ENCODE peak calls at places on chromosomes 12 and 14, in eight cellular contexts. Z is A549, V is GM06990, H is neural crest cell, W is hypothalamus, O is C1 segment of cervical spinal cord, S is aorta, R is GM23338. Y is an unnamed sample.

GRCh38 chr12:96720363-96720705 is 186.7 kb upstream of the NEDD1 start:
- DNase-seq in W (no peak), R (peak), O (no peak), H (no peak), V (peak), Z (peak), S (no peak), Y (no peak)

GRCh38 chr12:27077586-27077985 is 4.8 kb downstream of the C12orf71 start:
- DNase-seq in S (no peak), W (no peak), O (no peak), Z (no peak), H (no peak), V (no peak), R (no peak), Y (no peak)

GRCh38 chr12:47732504-47732903 is 7.2 kb upstream of the ENDOU start:
- DNase-seq in Z (no peak), W (no peak), R (no peak), S (no peak), H (no peak), O (no peak), V (no peak), Y (no peak)

GRCh38 chr14:67553547-67553946 is 20.5 kb downstream of the PLEKHH1 start:
- DNase-seq in Z (no peak), W (no peak), S (no peak), O (no peak), R (no peak), H (no peak), V (no peak), Y (no peak)

GRCh38 chr12:77796775-77797174 is 33.9 kb upstream of the NAV3 start:
- DNase-seq in R (no peak), S (no peak), O (no peak), Z (no peak), V (no peak), H (no peak), W (no peak), Y (no peak)

GRCh38 chr14:35961697-35962274 is 135.6 kb downstream of the BRMS1L start:
- DNase-seq in Z (no peak), O (no peak), W (no peak), V (no peak), H (no peak), S (no peak), R (no peak), Y (no peak)

GRCh38 chr14:20409226-20409625 is 4.1 kb downstream of the TEP1 start:
- DNase-seq in R (no peak), S (no peak), Z (no peak), W (no peak), V (no peak), O (no peak), H (no peak), Y (no peak)

GRCh38 chr14:33692762-33693161 is 258.1 kb downstream of the EGLN3 start:
- DNase-seq in O (no peak), S (no peak), Z (no peak), V (no peak), W (no peak), H (no peak), R (no peak), Y (no peak)

GRCh38 chr12:114447274-114447716 is 41.4 kb upstream of the TBX5 start:
- DNase-seq in Z (no peak), W (no peak), H (no peak), O (no peak), S (no peak), V (no peak), R (peak), Y (no peak)

GRCh38 chr12:88570103-88570502 is 10.2 kb downstream of the KITLG start:
- DNase-seq in Z (no peak), W (no peak), S (no peak), V (no peak), O (no peak), R (no peak), H (no peak), Y (no peak)

GRCh38 chr14:68551045-68551683 is 241.7 kb downstream of the ZFP36L1 start:
- DNase-seq in W (no peak), S (no peak), Z (no peak), R (no peak), H (no peak), O (no peak), V (no peak), Y (no peak)

GRCh38 chr12:19834596-19834995 is 395.3 kb downstream of the AEBP2 start:
- DNase-seq in H (no peak), V (no peak), R (no peak), S (no peak), O (no peak), W (no peak), Z (no peak), Y (no peak)

GRCh38 chr12:96513166-96513565 is 23.8 kb downstream of the CFAP54 start:
- DNase-seq in S (no peak), Z (no peak), V (no peak), O (no peak), W (no peak), R (no peak), H (no peak), Y (no peak)

GRCh38 chr12:6809056-6809455 is 12.6 kb upstream of the GPR162 start:
- DNase-seq in R (no peak), O (no peak), H (no peak), W (no peak), S (no peak), Z (no peak), V (no peak), Y (no peak)

GRCh38 chr14:94816113-94816512 is 46.2 kb upstream of the GSC start:
- DNase-seq in O (no peak), W (no peak), R (peak), S (no peak), V (no peak), Z (peak), H (no peak), Y (no peak)

GRCh38 chr12:48969847-48970701 is 1.5 kb downstream of the WNT10B start:
- DNase-seq in Z (no peak), R (peak), H (no peak), O (no peak), V (peak), S (no peak), W (no peak), Y (no peak)

GRCh38 chr14:75274899-75275569 is 3.6 kb upstream of the FOS start:
- DNase-seq in S (peak), H (no peak), W (no peak), O (peak), V (peak), R (no peak), Z (no peak), Y (no peak)